ENCODE peak calls at places on chromosome 1, in nine cellular contexts. Q is activated CD4-positive, alpha-beta T cell treated with anti-CD3 and anti-CD28 coated beads for 48 hours; A is posterior cingulate gyrus; U is naive thymus-derived CD8-positive, alpha-beta T cell; Z is heart left ventricle; F is activated CD8-positive, alpha-beta memory T cell treated with anti-CD3 and anti-CD28 coated beads for 24 hours; Y is fibroblast of lung; T is NCI-H446 treated with DMSO at 0.1 percent for 48 hours; R is HS-5. I is an unnamed sample.

GRCh38 chr1:209704584-209704983 is at the start of gene HSD11B1:
- DNase-seq in Q (no peak), A (peak; percentile 74), U (no peak), Z (peak; percentile 70), F (no peak), Y (peak; percentile 17), T (peak; percentile 34), R (peak; percentile 65), I (no peak)

GRCh38 chr1:40029608-40030007 is 10.9 kb upstream of the CAP1 start:
- DNase-seq in Q (no peak), A (no peak), U (no peak), Z (no peak), F (no peak), Y (no peak), T (no peak), R (no peak), I (no peak)

GRCh38 chr1:1298861-1299685 is 8.7 kb downstream of the ACAP3 start:
- DNase-seq in Q (no peak), A (peak; percentile 88), U (no peak), Z (no peak), F (no peak), Y (no peak), T (no peak), R (no peak), I (no peak)

GRCh38 chr1:172585348-172585747 is 52.4 kb downstream of the SUCO start:
- DNase-seq in Q (no peak), A (no peak), U (no peak), Z (no peak), F (no peak), Y (peak; percentile 79), T (no peak), R (no peak), I (no peak)

GRCh38 chr1:7921766-7922165 is 18.9 kb downstream of the TNFRSF9 start:
- DNase-seq in Q (no peak), A (no peak), U (no peak), Z (no peak), F (no peak), Y (peak; percentile 77), T (no peak), R (no peak), I (peak; percentile 17)

GRCh38 chr1:192959657-192960186 is 99.4 kb downstream of the UCHL5 start:
- DNase-seq in Q (no peak), A (no peak), U (no peak), Z (no peak), F (no peak), Y (no peak), T (no peak), R (no peak), I (no peak)

GRCh38 chr1:167362638-167363037 is 142.0 kb downstream of the POU2F1 start:
- DNase-seq in Q (no peak), A (no peak), U (no peak), Z (no peak), F (no peak), Y (no peak), T (no peak), R (no peak), I (no peak)

GRCh38 chr1:226403522-226404034 is 4.3 kb downstream of the PARP1 start:
- DNase-seq in Q (peak; percentile 23), A (peak; percentile 28), U (no peak), Z (no peak), F (no peak), Y (peak; percentile 23), T (peak; percentile 2), R (no peak), I (peak; percentile 55)

GRCh38 chr1:231053493-231054162 is 13.6 kb upstream of the FAM89A start:
- DNase-seq in Q (peak; percentile 22), A (no peak), U (no peak), Z (peak; percentile 32), F (no peak), Y (peak; percentile 94), T (no peak), R (no peak), I (no peak)

GRCh38 chr1:219067350-219067712 is 106.3 kb upstream of the LYPLAL1 start:
- DNase-seq in Q (no peak), A (no peak), U (no peak), Z (no peak), F (no peak), Y (no peak), T (no peak), R (no peak), I (no peak)

GRCh38 chr1:234820597-234820996 is 210.6 kb upstream of the IRF2BP2 start:
- DNase-seq in Q (no peak), A (no peak), U (no peak), Z (no peak), F (no peak), Y (no peak), T (no peak), R (no peak), I (no peak)

GRCh38 chr1:200496937-200497336 is 87.1 kb upstream of the ZNF281 start:
- DNase-seq in Q (no peak), A (no peak), U (no peak), Z (no peak), F (no peak), Y (no peak), T (no peak), R (no peak), I (no peak)

GRCh38 chr1:58626293-58626692 is 49.2 kb upstream of the TACSTD2 start:
- DNase-seq in Q (no peak), A (no peak), U (no peak), Z (no peak), F (no peak), Y (no peak), T (no peak), R (no peak), I (no peak)

GRCh38 chr1:21270086-21270689 is 20.1 kb downstream of the ECE1 start:
- DNase-seq in Q (peak; percentile 93), A (peak; percentile 61), U (peak; percentile 76), Z (peak; percentile 71), F (peak; percentile 94), Y (peak; percentile 40), T (no peak), R (no peak), I (peak; percentile 79)

GRCh38 chr1:234531181-234532132 is 52.5 kb upstream of the TARBP1 start:
- DNase-seq in Q (no peak), A (no peak), U (no peak), Z (peak; percentile 77), F (no peak), Y (peak; percentile 89), T (peak; percentile 51), R (no peak), I (peak; percentile 66)

GRCh38 chr1:154442006-154442740 is 37.0 kb downstream of the IL6R start:
- DNase-seq in Q (no peak), A (no peak), U (no peak), Z (no peak), F (no peak), Y (peak; percentile 80), T (no peak), R (no peak), I (peak; percentile 67)

GRCh38 chr1:162702628-162703027 is 70.4 kb downstream of the DDR2 start:
- DNase-seq in Q (no peak), A (no peak), U (no peak), Z (no peak), F (no peak), Y (no peak), T (no peak), R (no peak), I (no peak)